ENCODE peak calls at places on chromosomes 3 and 15, in six cellular contexts. One of them, this sample, is unnamed.

GRCh38 chr3:41679412-41679811 is 282.5 kb downstream of the ULK4 start:
- DNase-seq in stomach: no peak
- DNase-seq in uterus: no peak
- DNase-seq in heart left ventricle: no peak
- DNase-seq in foreskin keratinocyte: no peak
- DNase-seq in effector memory CD4-positive, alpha-beta T cell: no peak
- DNase-seq in this sample: no peak

GRCh38 chr15:50740955-50741354 is 24.6 kb downstream of the SPPL2A start:
- DNase-seq in uterus: no peak
- DNase-seq in effector memory CD4-positive, alpha-beta T cell: no peak
- DNase-seq in heart left ventricle: no peak
- DNase-seq in stomach: no peak
- DNase-seq in foreskin keratinocyte: no peak
- DNase-seq in this sample: no peak

GRCh38 chr3:135328036-135328435 is 533.0 kb downstream of the EPHB1 start:
- DNase-seq in foreskin keratinocyte: no peak
- DNase-seq in uterus: no peak
- DNase-seq in stomach: no peak
- DNase-seq in heart left ventricle: no peak
- DNase-seq in effector memory CD4-positive, alpha-beta T cell: no peak
- DNase-seq in this sample: no peak

GRCh38 chr3:50617911-50618481 is 1.0 kb downstream of the MAPKAPK3 start:
- DNase-seq in heart left ventricle: peak; percentile 62
- DNase-seq in stomach: no peak
- DNase-seq in uterus: no peak
- DNase-seq in effector memory CD4-positive, alpha-beta T cell: no peak
- DNase-seq in foreskin keratinocyte: no peak
- DNase-seq in this sample: no peak

GRCh38 chr3:49501258-49501609 is 31.2 kb downstream of the DAG1 start:
- DNase-seq in stomach: no peak
- DNase-seq in uterus: no peak
- DNase-seq in effector memory CD4-positive, alpha-beta T cell: no peak
- DNase-seq in foreskin keratinocyte: no peak
- DNase-seq in heart left ventricle: no peak
- DNase-seq in this sample: no peak

GRCh38 chr15:58889363-58889762 is 44.1 kb downstream of the SLTM start:
- DNase-seq in stomach: no peak
- DNase-seq in effector memory CD4-positive, alpha-beta T cell: no peak
- DNase-seq in foreskin keratinocyte: no peak
- DNase-seq in heart left ventricle: no peak
- DNase-seq in uterus: no peak
- DNase-seq in this sample: no peak

GRCh38 chr3:126546549-126547239 is 12.0 kb downstream of the C3orf22 start:
- DNase-seq in effector memory CD4-positive, alpha-beta T cell: no peak
- DNase-seq in heart left ventricle: no peak
- DNase-seq in stomach: peak; percentile 14
- DNase-seq in foreskin keratinocyte: no peak
- DNase-seq in uterus: peak; percentile 4
- DNase-seq in this sample: no peak

GRCh38 chr3:18393906-18394305 is 31.2 kb downstream of the SATB1 start:
- DNase-seq in stomach: no peak
- DNase-seq in heart left ventricle: no peak
- DNase-seq in uterus: no peak
- DNase-seq in effector memory CD4-positive, alpha-beta T cell: no peak
- DNase-seq in foreskin keratinocyte: peak; percentile 30
- DNase-seq in this sample: no peak

GRCh38 chr3:50913279-50913678 is 238.6 kb downstream of the DOCK3 start:
- DNase-seq in heart left ventricle: no peak
- DNase-seq in foreskin keratinocyte: no peak
- DNase-seq in uterus: no peak
- DNase-seq in stomach: peak; percentile 63
- DNase-seq in effector memory CD4-positive, alpha-beta T cell: no peak
- DNase-seq in this sample: peak; percentile 5

GRCh38 chr3:147393261-147393964 is 12.9 kb downstream of the ZIC4 start:
- DNase-seq in foreskin keratinocyte: no peak
- DNase-seq in effector memory CD4-positive, alpha-beta T cell: no peak
- DNase-seq in uterus: no peak
- DNase-seq in stomach: no peak
- DNase-seq in heart left ventricle: no peak
- DNase-seq in this sample: no peak

GRCh38 chr3:198081421-198081844 is 121.4 kb downstream of the LMLN start:
- DNase-seq in foreskin keratinocyte: no peak
- DNase-seq in stomach: no peak
- DNase-seq in uterus: no peak
- DNase-seq in effector memory CD4-positive, alpha-beta T cell: no peak
- DNase-seq in heart left ventricle: no peak
- DNase-seq in this sample: no peak

GRCh38 chr3:193829781-193830180 is 236.8 kb downstream of the OPA1 start:
- DNase-seq in effector memory CD4-positive, alpha-beta T cell: no peak
- DNase-seq in stomach: peak; percentile 65
- DNase-seq in uterus: no peak
- DNase-seq in foreskin keratinocyte: peak; percentile 94
- DNase-seq in heart left ventricle: no peak
- DNase-seq in this sample: peak; percentile 98

DNA sequence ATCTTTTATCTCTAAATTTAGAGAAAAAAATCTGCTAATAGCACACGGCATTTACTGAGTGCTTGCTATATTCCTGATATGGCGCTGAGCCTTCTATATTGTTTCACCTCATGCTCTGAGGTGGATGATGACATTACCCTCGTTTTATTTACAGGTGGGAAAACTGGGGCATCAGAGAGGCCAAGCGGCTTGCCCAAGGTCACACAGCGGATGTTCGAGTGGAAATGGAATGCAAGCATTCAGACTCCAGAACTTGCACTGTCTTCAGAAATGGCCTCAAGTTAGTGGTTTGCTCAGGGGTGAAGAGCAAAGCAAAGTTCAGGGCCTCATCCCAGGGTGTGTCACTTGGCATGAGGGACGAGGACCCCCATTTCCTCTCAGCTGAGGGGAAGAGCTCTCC is 17.3 kb downstream of the EHD4 start:
- DNase-seq in stomach: no peak
- DNase-seq in uterus: no peak
- DNase-seq in effector memory CD4-positive, alpha-beta T cell: no peak
- DNase-seq in heart left ventricle: no peak
- DNase-seq in foreskin keratinocyte: no peak
- DNase-seq in this sample: no peak
- H3K27ac ChIP-seq in stomach: no peak overlapping the region
- H3K27ac ChIP-seq in uterus: no peak overlapping the region
- H3K27ac ChIP-seq in effector memory CD4-positive, alpha-beta T cell: no peak overlapping the region
- H3K27ac ChIP-seq in heart left ventricle: peak overlapping the region; percentile 6
- H3K27ac ChIP-seq in foreskin keratinocyte: no peak overlapping the region
- H3K27ac ChIP-seq in this sample: no peak overlapping the region

GRCh38 chr3:182979719-182980191 is 583 bp downstream of the DCUN1D1 start:
- DNase-seq in uterus: peak; percentile 24
- DNase-seq in heart left ventricle: peak; percentile 32
- DNase-seq in stomach: no peak
- DNase-seq in foreskin keratinocyte: peak; percentile 25
- DNase-seq in effector memory CD4-positive, alpha-beta T cell: no peak
- DNase-seq in this sample: no peak
- H3K27ac ChIP-seq in uterus: peak overlapping the region; percentile 92
- H3K27ac ChIP-seq in heart left ventricle: peak overlapping the region; percentile 87
- H3K27ac ChIP-seq in stomach: peak overlapping the region; percentile 95
- H3K27ac ChIP-seq in foreskin keratinocyte: peak overlapping the region; percentile 67
- H3K27ac ChIP-seq in effector memory CD4-positive, alpha-beta T cell: peak overlapping the region; percentile 58
- H3K27ac ChIP-seq in this sample: peak overlapping the region; percentile 44

DNA sequence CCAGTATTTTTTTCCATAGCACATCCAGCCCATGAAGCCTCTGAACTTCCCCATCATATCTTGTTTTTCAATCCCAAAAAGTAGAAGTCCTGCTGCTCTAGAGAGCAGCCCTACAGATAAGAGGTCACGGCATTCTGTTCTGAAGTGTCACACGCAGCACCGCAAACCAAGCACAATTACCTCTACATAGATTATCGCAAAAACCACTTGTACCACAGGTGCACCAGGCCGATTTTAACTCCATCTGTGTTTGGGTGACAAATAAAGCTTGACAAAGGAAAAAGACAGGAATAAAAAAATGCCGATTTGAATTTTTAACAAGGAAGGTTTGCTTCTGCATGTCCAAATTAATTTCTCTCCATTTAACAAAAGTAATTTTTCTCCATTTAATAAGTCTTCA is 113.7 kb downstream of the MYO5A start:
- DNase-seq in effector memory CD4-positive, alpha-beta T cell: no peak
- DNase-seq in foreskin keratinocyte: no peak
- DNase-seq in heart left ventricle: no peak
- DNase-seq in stomach: no peak
- DNase-seq in uterus: no peak
- DNase-seq in this sample: no peak
- H3K27ac ChIP-seq in effector memory CD4-positive, alpha-beta T cell: no peak overlapping the region
- H3K27ac ChIP-seq in foreskin keratinocyte: no peak overlapping the region
- H3K27ac ChIP-seq in heart left ventricle: no peak overlapping the region
- H3K27ac ChIP-seq in stomach: no peak overlapping the region
- H3K27ac ChIP-seq in uterus: no peak overlapping the region
- H3K27ac ChIP-seq in this sample: no peak overlapping the region

GRCh38 chr15:31379577-31379976 is 52.9 kb downstream of the KLF13 start:
- DNase-seq in heart left ventricle: no peak
- DNase-seq in stomach: no peak
- DNase-seq in uterus: no peak
- DNase-seq in foreskin keratinocyte: no peak
- DNase-seq in effector memory CD4-positive, alpha-beta T cell: no peak
- DNase-seq in this sample: no peak

GRCh38 chr15:31376511-31376910 is 49.9 kb downstream of the KLF13 start:
- DNase-seq in uterus: no peak
- DNase-seq in effector memory CD4-positive, alpha-beta T cell: no peak
- DNase-seq in stomach: no peak
- DNase-seq in foreskin keratinocyte: no peak
- DNase-seq in heart left ventricle: no peak
- DNase-seq in this sample: no peak

GRCh38 chr15:31377030-31377429 is 50.4 kb downstream of the KLF13 start:
- DNase-seq in stomach: no peak
- DNase-seq in heart left ventricle: no peak
- DNase-seq in effector memory CD4-positive, alpha-beta T cell: no peak
- DNase-seq in uterus: no peak
- DNase-seq in foreskin keratinocyte: no peak
- DNase-seq in this sample: no peak

GRCh38 chr15:31379042-31379441 is 52.4 kb downstream of the KLF13 start:
- DNase-seq in effector memory CD4-positive, alpha-beta T cell: no peak
- DNase-seq in foreskin keratinocyte: no peak
- DNase-seq in heart left ventricle: no peak
- DNase-seq in uterus: no peak
- DNase-seq in stomach: no peak
- DNase-seq in this sample: no peak

GRCh38 chr15:31378363-31378903 is 51.8 kb downstream of the KLF13 start:
- DNase-seq in effector memory CD4-positive, alpha-beta T cell: no peak
- DNase-seq in stomach: no peak
- DNase-seq in uterus: no peak
- DNase-seq in foreskin keratinocyte: no peak
- DNase-seq in heart left ventricle: no peak
- DNase-seq in this sample: no peak
- H3K27ac ChIP-seq in effector memory CD4-positive, alpha-beta T cell: no peak overlapping the region
- H3K27ac ChIP-seq in stomach: no peak overlapping the region
- H3K27ac ChIP-seq in uterus: no peak overlapping the region
- H3K27ac ChIP-seq in foreskin keratinocyte: no peak overlapping the region
- H3K27ac ChIP-seq in heart left ventricle: no peak overlapping the region
- H3K27ac ChIP-seq in this sample: no peak overlapping the region

DNA sequence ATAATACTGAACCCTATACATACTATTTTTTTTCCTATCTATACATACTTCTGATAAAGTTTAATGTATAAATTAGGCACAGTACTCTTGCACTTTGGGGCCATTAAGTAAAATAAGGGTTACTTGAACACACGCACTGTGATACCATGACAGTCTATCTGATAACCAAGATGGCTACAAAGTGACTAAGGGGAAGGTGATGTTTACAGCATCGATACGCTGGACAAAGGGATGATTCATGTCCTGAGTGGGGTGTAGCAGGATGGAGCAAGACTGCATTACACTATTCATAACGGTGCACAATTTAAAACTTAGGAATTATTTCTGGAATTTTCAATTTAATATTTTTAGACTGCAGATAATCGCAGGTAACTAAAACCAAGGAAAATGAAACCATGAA is 30.0 kb upstream of the SLC2A2 start:
- DNase-seq in effector memory CD4-positive, alpha-beta T cell: no peak
- DNase-seq in heart left ventricle: no peak
- DNase-seq in stomach: no peak
- DNase-seq in uterus: no peak
- DNase-seq in foreskin keratinocyte: peak; percentile 32
- DNase-seq in this sample: no peak
- H3K27ac ChIP-seq in effector memory CD4-positive, alpha-beta T cell: no peak overlapping the region
- H3K27ac ChIP-seq in heart left ventricle: no peak overlapping the region
- H3K27ac ChIP-seq in stomach: no peak overlapping the region
- H3K27ac ChIP-seq in uterus: no peak overlapping the region
- H3K27ac ChIP-seq in foreskin keratinocyte: no peak overlapping the region
- H3K27ac ChIP-seq in this sample: peak overlapping the region; percentile 60

GRCh38 chr15:64092075-64092820 is 1.4 kb downstream of the CIAO2A start:
- DNase-seq in effector memory CD4-positive, alpha-beta T cell: no peak
- DNase-seq in uterus: no peak
- DNase-seq in heart left ventricle: no peak
- DNase-seq in stomach: no peak
- DNase-seq in foreskin keratinocyte: no peak
- DNase-seq in this sample: no peak
- H3K27ac ChIP-seq in effector memory CD4-positive, alpha-beta T cell: no peak overlapping the region
- H3K27ac ChIP-seq in uterus: no peak overlapping the region
- H3K27ac ChIP-seq in heart left ventricle: peak overlapping the region; percentile 86
- H3K27ac ChIP-seq in stomach: peak overlapping the region; percentile 93
- H3K27ac ChIP-seq in foreskin keratinocyte: no peak overlapping the region
- H3K27ac ChIP-seq in this sample: peak overlapping the region; percentile 74

DNA sequence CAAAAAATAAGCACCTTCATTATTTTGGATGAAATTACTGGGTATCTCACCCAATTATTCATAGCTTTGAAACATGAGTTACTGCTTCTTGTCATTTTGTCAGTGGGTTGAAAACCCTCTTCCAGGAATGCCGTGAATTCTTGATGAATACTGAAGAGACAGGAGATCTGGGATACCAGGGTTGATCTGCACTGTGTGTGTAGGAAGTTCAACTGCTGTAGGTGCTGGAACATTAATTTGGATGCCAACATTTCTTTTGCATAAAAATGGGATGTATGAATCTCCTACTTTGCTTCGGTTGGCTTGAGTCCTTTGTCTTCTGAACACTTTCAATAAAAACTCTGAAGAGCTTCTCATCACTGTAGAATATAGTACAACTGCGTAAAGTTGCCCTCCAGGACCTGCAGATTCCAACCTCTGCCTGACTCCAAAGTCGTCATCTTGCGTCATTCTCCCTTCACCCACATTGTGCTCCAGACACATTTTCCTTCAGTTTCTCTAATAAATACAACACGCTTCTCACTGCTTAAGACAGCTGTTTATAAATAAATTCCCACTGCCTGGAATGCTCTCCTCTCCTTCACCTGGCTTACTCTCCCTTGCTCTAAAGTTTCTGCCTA is 312.7 kb upstream of the TGFBR2 start:
- DNase-seq in stomach: no peak
- DNase-seq in uterus: no peak
- DNase-seq in foreskin keratinocyte: no peak
- DNase-seq in heart left ventricle: no peak
- DNase-seq in effector memory CD4-positive, alpha-beta T cell: no peak
- DNase-seq in this sample: no peak
- H3K27ac ChIP-seq in stomach: no peak overlapping the region
- H3K27ac ChIP-seq in uterus: no peak overlapping the region
- H3K27ac ChIP-seq in foreskin keratinocyte: no peak overlapping the region
- H3K27ac ChIP-seq in heart left ventricle: no peak overlapping the region
- H3K27ac ChIP-seq in effector memory CD4-positive, alpha-beta T cell: no peak overlapping the region
- H3K27ac ChIP-seq in this sample: no peak overlapping the region

This sample was measured in epithelial cell of prostate.